ENCODE peak calls at places on chromosomes 12 and 14, in five cellular contexts. Q is gastrocnemius medialis, H is occipital lobe, A is uterus, V is choroid plexus epithelial cell. G is an unnamed sample.
A peak's percentile ranks its signal among the peaks of the same experiment; 100 is the strongest.

GRCh38 chr12:124532331-124532750 is 35.1 kb downstream of the NCOR2 start:
- DNase-seq in Q (no peak), A (no peak), H (no peak), V (no peak), G (no peak)

GRCh38 chr14:68444449-68445168 is 348.3 kb downstream of the ZFP36L1 start:
- DNase-seq in V (peak; percentile 44), Q (peak; percentile 30), H (no peak), A (no peak), G (peak; percentile 60)

GRCh38 chr14:89304972-89305703 is 111.9 kb downstream of the FOXN3 start:
- DNase-seq in V (peak; percentile 75), Q (no peak), H (no peak), A (peak; percentile 43), G (peak; percentile 78)

GRCh38 chr12:11886339-11886738 is 184.4 kb upstream of the BCL2L14 start:
- DNase-seq in V (no peak), H (no peak), A (no peak), Q (no peak), G (no peak)

GRCh38 chr14:43587183-43587582 is 919.9 kb downstream of the FSCB start:
- DNase-seq in H (no peak), V (no peak), Q (no peak), A (no peak), G (no peak)

GRCh38 chr14:25049559-25050493 is at the start of gene STXBP6:
- DNase-seq in Q (peak; percentile 34), V (peak; percentile 56), H (peak; percentile 76), A (peak; percentile 39), G (peak; percentile 69)

GRCh38 chr12:64125913-64126312 is 96.2 kb downstream of the KICS2 start:
- DNase-seq in A (no peak), V (peak; percentile 26), H (no peak), Q (no peak), G (no peak)

GRCh38 chr14:49303952-49304516 is 282.1 kb downstream of the RPS29 start:
- DNase-seq in V (peak; percentile 21), A (no peak), H (peak; percentile 33), Q (no peak), G (peak; percentile 22)

GRCh38 chr14:23208286-23208685 is 24.8 kb upstream of the SLC7A8 start:
- DNase-seq in V (no peak), H (no peak), A (no peak), Q (no peak), G (no peak)

GRCh38 chr12:116455540-116456306 is 103.5 kb upstream of the MAP1LC3B2 start:
- DNase-seq in Q (peak; percentile 67), V (peak; percentile 95), H (no peak), A (peak; percentile 96), G (peak; percentile 95)

GRCh38 chr14:38079268-38079667 is 128.4 kb upstream of the SSTR1 start:
- DNase-seq in H (no peak), A (no peak), Q (no peak), V (peak; percentile 6), G (peak; percentile 40)

GRCh38 chr14:73787760-73788508 is 63.7 kb upstream of the PTGR2 start:
- DNase-seq in Q (no peak), A (peak; percentile 50), V (peak; percentile 64), H (no peak), G (peak; percentile 68)

GRCh38 chr14:102469261-102469660 is 40.3 kb downstream of the ANKRD9 start:
- DNase-seq in V (no peak), H (no peak), Q (no peak), A (no peak), G (no peak)

GRCh38 chr12:49887091-49887490 is 16.6 kb downstream of the FAIM2 start:
- DNase-seq in A (no peak), Q (no peak), V (no peak), H (no peak), G (no peak)

GRCh38 chr14:105092912-105093425 is 27.7 kb upstream of the GPR132 start:
- DNase-seq in V (peak; percentile 45), H (no peak), Q (no peak), A (peak; percentile 61), G (peak; percentile 65)

GRCh38 chr12:56591961-56592360 is 38.2 kb downstream of the BAZ2A start:
- DNase-seq in H (no peak), A (no peak), Q (no peak), V (no peak), G (no peak)

GRCh38 chr14:23097786-23098185 is 2.5 kb downstream of the C14orf119 start:
- DNase-seq in V (no peak), Q (no peak), H (no peak), A (no peak), G (no peak)

GRCh38 chr12:47415054-47415453 is 290.8 kb downstream of the RPAP3 start:
- DNase-seq in A (no peak), H (no peak), Q (no peak), V (no peak), G (no peak)

GRCh38 chr12:31220633-31221565 is 105.1 kb downstream of the SINHCAF start:
- DNase-seq in V (peak; percentile 50), H (no peak), Q (no peak), A (no peak), G (peak; percentile 80)

GRCh38 chr12:132724506-132725220 is 14.0 kb downstream of the PGAM5 start:
- DNase-seq in H (no peak), V (no peak), A (no peak), Q (no peak), G (no peak)

GRCh38 chr12:89918172-89918880 is 209.7 kb upstream of the ATP2B1 start:
- DNase-seq in A (no peak), Q (no peak), V (no peak), H (no peak), G (no peak)

GRCh38 chr14:83463500-83464098 is 1929.9 kb upstream of the SEL1L start:
- DNase-seq in H (no peak), Q (no peak), V (peak; percentile 87), A (no peak), G (peak; percentile 69)

G was measured in iris pigment epithelial cell.